ENCODE peak calls at places on chromosome 13, in nine cellular contexts. F, M, I, V, L, O, Y, D and K are unnamed samples.

GRCh38 chr13:111007209-111007608 is 92.3 kb upstream of the ANKRD10 start:
- DNase-seq in I (no peak), L (no peak), Y (no peak), M (no peak), F (no peak), D (no peak), V (no peak), O (no peak), K (no peak)

GRCh38 chr13:40342461-40342860 is 324.0 kb downstream of the FOXO1 start:
- DNase-seq in I (no peak), Y (no peak), O (no peak), V (no peak), F (no peak), L (no peak), D (no peak), M (no peak), K (no peak)

GRCh38 chr13:31314961-31315360 is 115.2 kb downstream of the B3GLCT start:
- DNase-seq in D (no peak), I (no peak), L (no peak), F (no peak), M (no peak), O (no peak), Y (no peak), V (no peak), K (no peak)

GRCh38 chr13:111031531-111031961 is 83.6 kb upstream of the ARHGEF7 start:
- DNase-seq in Y (no peak), D (no peak), V (no peak), O (peak; percentile 89), F (no peak), M (peak; percentile 12), L (no peak), I (no peak), K (no peak)

GRCh38 chr13:36124236-36124822 is 6.9 kb downstream of the DCLK1 start:
- DNase-seq in Y (no peak), O (peak; percentile 29), D (no peak), M (no peak), V (no peak), F (no peak), I (no peak), L (no peak), K (peak; percentile 45)

GRCh38 chr13:27839809-27840467 is 47.7 kb downstream of the GSX1 start:
- DNase-seq in D (no peak), I (no peak), L (no peak), Y (no peak), F (no peak), M (no peak), O (peak; percentile 15), V (no peak), K (no peak)

GRCh38 chr13:67437246-67437645 is 207.1 kb upstream of the PCDH9 start:
- DNase-seq in I (no peak), V (no peak), L (no peak), D (no peak), Y (no peak), M (no peak), F (no peak), O (no peak), K (no peak)

GRCh38 chr13:41457589-41458186 is 338 bp downstream of the RGCC start:
- DNase-seq in L (peak; percentile 26), M (peak; percentile 42), I (no peak), O (no peak), F (peak; percentile 32), V (peak; percentile 3), D (peak; percentile 48), Y (no peak), K (no peak)

GRCh38 chr13:32039488-32040013 is 8.0 kb downstream of the FRY start:
- DNase-seq in O (no peak), D (no peak), Y (no peak), V (no peak), F (no peak), M (no peak), L (no peak), I (no peak), K (no peak)

GRCh38 chr13:110980921-110981320 is 66.1 kb upstream of the ANKRD10 start:
- DNase-seq in I (no peak), Y (no peak), M (no peak), F (no peak), D (no peak), O (no peak), V (no peak), L (no peak), K (no peak)

GRCh38 chr13:64935441-64935840 is 2294.7 kb downstream of the PCDH9 start:
- DNase-seq in O (no peak), M (no peak), L (no peak), D (no peak), Y (no peak), I (no peak), V (no peak), F (no peak), K (no peak)

GRCh38 chr13:48896312-48896711 is 79.4 kb upstream of the FNDC3A start:
- DNase-seq in O (peak; percentile 56), D (no peak), F (no peak), I (no peak), Y (no peak), M (no peak), V (no peak), L (no peak), K (no peak)

GRCh38 chr13:100403675-100404074 is 184.9 kb downstream of the GGACT start:
- DNase-seq in O (no peak), Y (no peak), D (no peak), F (no peak), L (no peak), V (no peak), I (peak; percentile 91), M (no peak), K (no peak)

GRCh38 chr13:55999709-56000108 is 1141.0 kb upstream of the PRR20A start:
- DNase-seq in Y (no peak), L (no peak), I (no peak), V (no peak), D (peak; percentile 13), F (no peak), M (no peak), O (no peak), K (no peak)